ENCODE peak calls at places on chromosomes 1 and 21, in four cellular contexts. S is body of pancreas, Y is spleen, V is left lung. B is an unnamed sample. For H3K27me3, the result is how much of the 10 kb centered on the place peaks cover.

GRCh38 chr1:212561501-212561931 is 47.0 kb upstream of the ATF3 start:
- DNase-seq in S (no peak), Y (no peak), V (no peak), B (peak)

GRCh38 chr21:37871121-37871862 is 45.0 kb downstream of the KCNJ6 start:
- DNase-seq in S (no peak), Y (no peak), V (no peak), B (no peak)

GRCh38 chr1:51517361-51518032 is 1.6 kb downstream of the EPS15 start:
- DNase-seq in S (peak), Y (no peak), V (no peak), B (no peak)

GRCh38 chr1:209655832-209656231 is 3.6 kb upstream of the LAMB3 start:
- DNase-seq in S (peak), Y (no peak), V (no peak), B (no peak)

GRCh38 chr1:184028854-184029623 is 8.5 kb downstream of the COLGALT2 start:
- DNase-seq in S (peak), Y (no peak), V (no peak), B (no peak)

GRCh38 chr21:29748391-29749167 is 191.2 kb downstream of the GRIK1 start:
- DNase-seq in S (no peak), Y (no peak), V (no peak), B (no peak)

GRCh38 chr1:147168626-147169058 is 3.6 kb downstream of the PRKAB2 start:
- DNase-seq in S (peak), Y (no peak), V (no peak), B (no peak)

GRCh38 chr1:27416387-27417111 is 24.1 kb downstream of the GPR3 start:
- DNase-seq in S (peak), Y (no peak), V (no peak), B (no peak)

GRCh38 chr1:24047101-24047459 is 64.9 kb downstream of the MYOM3 start:
- DNase-seq in S (no peak), Y (peak), V (peak), B (no peak)

GRCh38 chr21:37557261-37557950 is 190.8 kb downstream of the DYRK1A start:
- DNase-seq in S (no peak), Y (no peak), V (no peak), B (no peak)

GRCh38 chr1:41122851-41123518 is 101.5 kb upstream of the SLFNL1 start:
- DNase-seq in S (peak), Y (no peak), V (no peak), B (no peak)

GRCh38 chr1:229537894-229538293 is 20.6 kb downstream of the ABCB10 start:
- DNase-seq in S (no peak), Y (no peak), V (no peak), B (no peak)

GRCh38 chr1:89939693-89940438 is 55.0 kb upstream of the ZNF326 start:
- DNase-seq in S (no peak), Y (no peak), V (no peak), B (no peak)

DNA sequence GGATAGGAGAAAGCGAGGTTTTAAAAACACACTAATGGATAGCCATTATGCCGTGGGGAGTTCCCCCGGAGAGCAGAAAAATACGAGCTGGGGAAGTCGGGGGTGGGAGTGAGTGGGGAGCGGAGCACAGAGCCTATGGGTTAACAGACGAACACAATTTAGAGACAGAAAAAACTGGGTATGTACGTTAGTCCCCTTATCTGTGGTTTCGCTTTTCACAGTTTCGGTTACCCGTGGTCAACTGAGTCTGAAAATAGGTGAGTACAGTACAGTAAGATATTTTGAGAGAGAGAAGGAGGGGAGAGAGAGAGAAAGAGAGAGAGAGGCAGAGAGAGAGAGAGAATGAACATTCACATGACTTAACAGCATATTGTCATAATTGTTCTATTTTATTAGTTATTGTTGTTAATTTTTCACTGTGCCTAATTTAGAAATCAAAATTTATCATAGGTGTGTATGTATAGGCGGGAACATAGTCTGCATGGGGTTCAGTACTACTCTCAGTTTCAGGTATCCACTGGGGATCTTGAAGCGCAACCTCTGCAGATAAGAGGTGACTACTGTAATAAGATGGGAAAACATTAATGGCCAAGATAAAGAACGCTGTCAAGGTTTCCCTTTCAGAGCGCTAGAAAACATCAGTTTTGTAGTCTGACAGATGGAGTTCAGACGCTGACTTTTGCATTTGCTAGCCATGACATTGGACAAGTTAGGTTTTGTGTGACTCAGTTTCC is 125.6 kb upstream of the LMO4 start:
- DNase-seq in S (no peak), Y (no peak), V (no peak), B (no peak)
- H3K27me3 ChIP-seq in S (under half), Y (under half), V (under half), B (under half)

DNA sequence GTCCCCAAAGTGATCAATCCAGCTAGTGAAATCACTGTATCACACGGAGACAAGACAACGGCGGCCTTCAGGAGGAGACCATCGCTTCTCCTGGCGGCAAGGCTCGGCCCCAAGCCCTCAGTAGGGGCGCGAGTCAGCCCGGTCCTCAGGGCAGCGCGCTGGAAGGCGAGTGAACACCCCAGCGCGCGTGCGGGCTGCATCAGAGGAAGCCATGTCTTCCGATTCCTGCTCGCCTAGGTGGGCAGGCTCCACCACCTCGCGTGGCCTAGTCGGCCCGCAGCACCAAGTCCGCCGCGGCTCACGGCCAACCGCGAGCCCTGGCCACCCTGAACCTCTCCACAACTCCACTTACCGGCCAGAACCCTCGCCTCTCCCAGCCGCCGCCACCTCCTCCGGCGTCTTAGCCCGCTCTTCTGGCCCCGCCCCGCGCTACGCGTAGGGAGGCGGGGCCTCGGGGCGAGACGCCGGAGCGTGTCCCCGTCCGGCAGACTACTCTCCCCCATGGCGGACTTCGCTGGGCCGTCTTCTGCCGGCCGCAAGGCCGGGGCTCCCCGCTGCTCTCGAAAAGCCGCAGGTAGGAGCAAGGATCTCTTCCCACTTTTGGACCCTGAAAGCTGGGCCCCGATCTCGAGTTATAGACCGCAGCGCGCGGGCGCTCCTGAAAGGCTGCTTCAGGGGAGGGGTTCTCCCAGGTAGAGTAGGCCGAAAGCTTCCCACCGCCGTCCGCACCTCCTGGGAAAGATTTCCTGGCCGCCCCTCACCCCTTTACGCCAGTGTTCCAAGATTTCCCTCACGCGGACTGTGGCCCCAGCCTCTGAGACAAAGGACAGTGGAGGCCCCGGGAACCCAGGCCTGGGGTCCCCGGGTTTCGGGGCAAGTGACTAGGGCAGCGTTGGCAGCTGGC is at the start of the genes GLMN and RPAP2:
- DNase-seq in S (peak), Y (peak), V (peak), B (peak)
- H3K27me3 ChIP-seq in S (under half), Y (under half), V (under half), B (under half)

GRCh38 chr1:13890766-13891165 is 190.8 kb downstream of the PRDM2 start:
- DNase-seq in S (no peak), Y (no peak), V (no peak), B (no peak)
- H3K27me3 ChIP-seq in S (under half), Y (half or more), V (half or more), B (under half)

DNA sequence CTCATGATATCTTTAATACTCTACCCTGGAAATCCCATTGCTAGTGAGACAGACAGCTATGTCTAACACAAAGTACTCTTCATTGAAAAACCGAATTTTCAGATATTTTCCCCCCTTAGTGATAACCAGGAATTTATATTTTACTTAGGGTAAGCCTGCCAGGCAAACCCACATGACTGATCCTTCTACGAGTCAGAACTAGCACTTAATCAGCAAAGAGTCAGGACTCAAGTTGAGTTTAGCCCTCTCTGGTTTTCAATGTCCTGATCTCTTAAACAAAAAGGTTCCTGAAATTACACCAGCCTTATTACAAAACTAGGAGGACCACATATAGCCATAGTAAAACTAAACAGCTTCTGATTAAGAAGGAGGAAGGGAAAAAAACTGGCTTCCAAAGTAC is 56.8 kb downstream of the ENAH start:
- DNase-seq in S (no peak), Y (no peak), V (no peak), B (no peak)
- H3K27me3 ChIP-seq in S (under half), Y (under half), V (under half), B (under half)

GRCh38 chr1:211379446-211379845 is 52.8 kb downstream of the TRAF5 start:
- DNase-seq in S (no peak), Y (no peak), V (no peak), B (no peak)

GRCh38 chr1:211384524-211384923 is 57.9 kb downstream of the TRAF5 start:
- DNase-seq in S (no peak), Y (no peak), V (no peak), B (no peak)

GRCh38 chr1:211381481-211382181 is 55.0 kb downstream of the TRAF5 start:
- DNase-seq in S (no peak), Y (no peak), V (no peak), B (no peak)

GRCh38 chr1:211382714-211383480 is 56.3 kb downstream of the TRAF5 start:
- DNase-seq in S (peak), Y (peak), V (peak), B (peak)

DNA sequence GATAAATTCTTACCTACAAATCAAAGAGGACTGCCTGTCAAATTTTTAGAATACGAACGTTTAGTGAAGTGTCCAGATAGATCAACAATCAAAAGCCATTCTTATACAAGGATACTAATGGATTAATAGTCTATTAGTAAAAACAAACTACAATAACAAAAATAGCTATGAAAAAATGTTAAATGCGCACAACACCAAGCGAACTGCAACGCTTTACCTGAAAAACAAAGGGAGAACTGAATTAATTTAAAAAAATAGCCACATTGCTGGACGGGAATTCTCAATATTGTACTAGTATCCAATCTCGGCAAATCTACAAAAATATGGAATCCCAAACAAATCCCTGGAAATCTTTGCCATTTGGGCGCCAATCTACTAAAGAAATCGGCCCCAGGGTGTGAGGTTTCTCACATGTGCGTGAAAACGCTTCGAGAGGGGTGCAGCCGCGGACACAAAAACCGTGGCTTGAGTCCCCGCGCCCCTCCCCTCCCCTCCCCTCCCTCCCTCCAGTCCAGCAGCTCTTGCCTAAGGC is 55.6 kb downstream of the TRAF5 start:
- DNase-seq in S (no peak), Y (no peak), V (no peak), B (no peak)
- H3K27me3 ChIP-seq in S (under half), Y (under half), V (under half), B (under half)

DNA sequence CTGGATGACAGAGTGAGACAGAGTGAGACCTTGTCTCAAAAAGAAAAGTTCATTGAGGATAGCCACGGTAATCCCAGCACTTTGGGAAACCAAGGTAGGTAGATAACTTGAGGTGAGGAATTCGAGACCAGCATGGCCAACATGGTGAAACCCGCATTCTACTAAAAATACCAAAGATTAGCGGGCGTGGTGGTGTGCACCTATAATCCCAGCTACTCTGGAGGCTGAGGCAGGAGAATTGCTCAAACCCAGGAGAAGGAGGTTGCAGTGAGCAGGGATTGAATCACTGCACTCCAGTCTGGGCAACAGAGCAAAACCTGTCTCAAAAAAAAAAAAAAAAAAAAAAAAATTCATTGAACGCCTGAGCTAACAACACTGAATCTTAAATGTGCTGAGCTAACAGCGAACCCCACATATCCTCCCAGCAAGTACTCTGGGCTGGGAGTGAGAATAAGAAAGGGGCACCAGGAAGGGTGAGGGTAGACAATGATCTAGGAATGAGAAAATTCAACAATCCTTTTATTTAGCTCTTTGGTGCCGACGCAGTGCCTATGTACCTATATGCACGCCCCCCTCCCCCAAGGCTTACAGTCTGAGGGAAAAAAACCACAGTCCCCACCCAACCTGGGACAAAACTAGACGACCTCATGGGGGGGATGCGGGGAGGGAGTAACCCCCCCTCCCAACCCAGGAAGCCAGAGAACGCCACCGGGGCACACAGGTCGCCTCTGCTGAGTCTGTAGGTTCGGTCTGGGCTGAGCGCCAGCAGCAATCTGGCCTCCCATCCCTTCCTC is 1.4 kb upstream of the CACNA1S start:
- DNase-seq in S (no peak), Y (no peak), V (no peak), B (no peak)
- H3K27me3 ChIP-seq in S (under half), Y (under half), V (under half), B (under half)

GRCh38 chr21:35212393-35213127 is 163.5 kb upstream of the RUNX1 start:
- DNase-seq in S (no peak), Y (no peak), V (no peak), B (no peak)

GRCh38 chr21:35216966-35217365 is 167.9 kb upstream of the RUNX1 start:
- DNase-seq in S (no peak), Y (no peak), V (no peak), B (no peak)

GRCh38 chr21:35217504-35218060 is 168.5 kb upstream of the RUNX1 start:
- DNase-seq in S (no peak), Y (no peak), V (peak), B (no peak)

GRCh38 chr21:35219291-35219690 is 170.2 kb upstream of the RUNX1 start:
- DNase-seq in S (no peak), Y (no peak), V (no peak), B (no peak)

GRCh38 chr21:35215870-35216269 is 166.8 kb upstream of the RUNX1 start:
- DNase-seq in S (no peak), Y (no peak), V (no peak), B (no peak)
- H3K27me3 ChIP-seq in S (under half), Y (under half), V (under half), B (under half)

DNA sequence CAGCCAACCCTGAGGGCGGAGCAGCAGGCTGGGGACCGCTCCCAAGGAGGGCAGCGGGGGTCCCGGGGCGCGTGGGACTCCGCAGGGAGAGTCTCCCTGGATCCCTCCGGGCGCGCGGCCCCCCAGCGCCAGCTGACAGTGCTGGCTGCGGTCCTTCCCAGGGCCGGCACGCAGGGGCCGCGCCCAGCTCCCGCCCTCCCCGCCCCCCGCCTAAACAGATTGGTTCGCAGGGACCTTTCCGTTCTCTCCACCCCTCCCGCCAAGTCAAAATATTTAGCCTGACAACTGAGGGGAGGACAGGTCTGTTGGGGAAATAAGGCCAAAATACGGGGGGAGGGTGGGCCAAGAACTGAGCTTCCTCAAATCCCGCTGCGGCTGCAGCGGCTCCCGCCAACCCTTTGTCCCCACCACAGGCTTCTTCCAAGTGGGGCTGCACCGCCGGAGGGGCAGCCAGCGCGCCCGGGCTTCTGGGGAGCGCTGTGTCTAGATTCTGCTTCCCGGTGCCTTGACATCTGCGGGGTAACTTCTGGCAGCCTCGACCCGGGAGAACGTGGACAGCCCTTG is at the start of gene INSRR:
- DNase-seq in S (no peak), Y (no peak), V (no peak), B (no peak)
- H3K27me3 ChIP-seq in S (under half), Y (half or more), V (half or more), B (under half)

GRCh38 chr1:55702064-55702463 is 486.9 kb upstream of the USP24 start:
- DNase-seq in S (no peak), Y (no peak), V (no peak), B (no peak)
- H3K27me3 ChIP-seq in S (under half), Y (under half), V (under half), B (under half)

GRCh38 chr1:14259191-14259757 is 339.2 kb upstream of the KAZN start:
- DNase-seq in S (peak), Y (no peak), V (peak), B (no peak)
- H3K27me3 ChIP-seq in S (under half), Y (half or more), V (under half), B (under half)

B was measured in ascending aorta.